ENCODE peak calls at places on chromosomes 11 and 22, in seven cellular contexts. B is cardiac muscle cell; S is AML-193; D is fibroblast of the conjunctiva; Z is naive thymus-derived CD4-positive, alpha-beta T cell; E is psoas muscle; A is stimulated activated naive B cell treated with anti-CD40 and anti-IgM and Interleukin-4, amounts not matched to agents 10 μg/mL and 1 μg/mL and 100 μg/mL, for 72 hours. I is an unnamed sample.

GRCh38 chr22:27892064-27892463 is 27.0 kb downstream of the PITPNB start:
- DNase-seq in B (peak; percentile 62), Z (no peak), E (no peak), D (no peak), A (no peak), S (no peak), I (no peak)

GRCh38 chr11:64858467-64859401 is 14.3 kb upstream of the CDC42BPG start:
- DNase-seq in Z (peak; percentile 60), B (no peak), E (peak; percentile 95), D (no peak), S (no peak), A (peak; percentile 60), I (no peak)

GRCh38 chr11:126355926-126356897 is 726 bp downstream of the ST3GAL4 start:
- DNase-seq in E (peak; percentile 68), B (peak; percentile 39), S (peak; percentile 49), D (no peak), A (peak; percentile 35), Z (peak; percentile 6), I (peak; percentile 85)

GRCh38 chr22:19974935-19975706 is 33.5 kb upstream of the TXNRD2 start:
- DNase-seq in D (no peak), B (no peak), Z (no peak), E (no peak), S (no peak), A (no peak), I (no peak)

GRCh38 chr11:36273110-36273509 is 16.1 kb downstream of the COMMD9 start:
- DNase-seq in D (no peak), Z (no peak), E (no peak), A (no peak), S (no peak), B (no peak), I (no peak)

GRCh38 chr22:42906605-42907338 is 49.7 kb upstream of the ARFGAP3 start:
- DNase-seq in E (peak; percentile 88), D (no peak), B (peak; percentile 76), Z (no peak), S (no peak), A (no peak), I (no peak)

GRCh38 chr22:41598081-41598480 is 8.4 kb upstream of the PMM1 start:
- DNase-seq in S (no peak), E (no peak), D (no peak), B (no peak), A (no peak), Z (no peak), I (no peak)

GRCh38 chr11:100010393-100010792 is 676.7 kb upstream of the ARHGAP42 start:
- DNase-seq in D (no peak), E (no peak), A (no peak), Z (no peak), S (no peak), B (no peak), I (no peak)

GRCh38 chr22:19974233-19974861 is 32.7 kb upstream of the TXNRD2 start:
- DNase-seq in A (no peak), D (no peak), E (no peak), Z (no peak), S (no peak), B (peak; percentile 62), I (no peak)

GRCh38 chr22:49763138-49763537 is 64.5 kb downstream of the BRD1 start:
- DNase-seq in D (no peak), E (no peak), A (no peak), B (no peak), S (no peak), Z (no peak), I (no peak)

GRCh38 chr22:46357711-46358505 is 22.4 kb downstream of the TRMU start:
- DNase-seq in D (no peak), Z (no peak), B (no peak), A (no peak), S (no peak), E (no peak), I (no peak)

GRCh38 chr22:43789452-43789851 is 22.7 kb downstream of the EFCAB6 start:
- DNase-seq in A (no peak), B (no peak), D (peak; percentile 62), Z (no peak), S (no peak), E (no peak), I (peak; percentile 50)

GRCh38 chr11:85767277-85767676 is 43.7 kb downstream of the SYTL2 start:
- DNase-seq in B (no peak), D (no peak), E (no peak), S (no peak), A (no peak), Z (no peak), I (no peak)

GRCh38 chr11:70908223-70908622 is 344.2 kb downstream of the SHANK2 start:
- DNase-seq in D (no peak), Z (no peak), A (no peak), B (no peak), E (no peak), S (no peak), I (no peak)

GRCh38 chr11:64129403-64129802 is 36.5 kb downstream of the MACROD1 start:
- DNase-seq in B (no peak), Z (no peak), D (no peak), A (no peak), S (no peak), E (no peak), I (no peak)

GRCh38 chr22:48719978-48720661 is 1107.6 kb downstream of the BRD1 start:
- DNase-seq in D (no peak), S (no peak), A (no peak), E (no peak), Z (no peak), B (peak; percentile 5), I (no peak)

I was measured in left lung.